ENCODE peak calls at places on chromosome 3, in six cellular contexts. One of them, this sample, is unnamed.
A peak's percentile ranks its signal among the peaks of the same experiment; 100 is the strongest.

GRCh38 chr3:126807795-126808194 is 103.8 kb downstream of the CHCHD6 start:
- DNase-seq in IMR-90: peak; percentile 40
- DNase-seq in neuronal stem cell: no peak
- DNase-seq in trophoblast cell: no peak
- DNase-seq in H1: no peak
- DNase-seq in mesenchymal stem cell: peak; percentile 24
- DNase-seq in this sample: no peak

GRCh38 chr3:73815966-73816365 is 191.2 kb upstream of the PDZRN3 start:
- DNase-seq in trophoblast cell: no peak
- DNase-seq in H1: no peak
- DNase-seq in IMR-90: no peak
- DNase-seq in mesenchymal stem cell: no peak
- DNase-seq in neuronal stem cell: no peak
- DNase-seq in this sample: no peak

GRCh38 chr3:117399311-117400068 is 689.9 kb downstream of the TUSC7 start:
- DNase-seq in IMR-90: peak; percentile 82
- DNase-seq in neuronal stem cell: peak; percentile 17
- DNase-seq in trophoblast cell: no peak
- DNase-seq in mesenchymal stem cell: peak; percentile 44
- DNase-seq in H1: no peak
- DNase-seq in this sample: peak; percentile 48

GRCh38 chr3:168581718-168582332 is 486.1 kb upstream of the GOLIM4 start:
- DNase-seq in mesenchymal stem cell: no peak
- DNase-seq in trophoblast cell: no peak
- DNase-seq in H1: no peak
- DNase-seq in neuronal stem cell: no peak
- DNase-seq in IMR-90: no peak
- DNase-seq in this sample: peak; percentile 28

GRCh38 chr3:195071916-195072820 is 198.8 kb downstream of the XXYLT1 start:
- DNase-seq in neuronal stem cell: no peak
- DNase-seq in IMR-90: no peak
- DNase-seq in H1: no peak
- DNase-seq in mesenchymal stem cell: no peak
- DNase-seq in trophoblast cell: no peak
- DNase-seq in this sample: no peak

GRCh38 chr3:186413615-186414415 is 51.8 kb upstream of the DGKG start:
- DNase-seq in H1: peak; percentile 62
- DNase-seq in trophoblast cell: no peak
- DNase-seq in IMR-90: no peak
- DNase-seq in mesenchymal stem cell: peak; percentile 40
- DNase-seq in neuronal stem cell: peak; percentile 20
- DNase-seq in this sample: peak; percentile 60

GRCh38 chr3:192570757-192571156 is 156.6 kb downstream of the FGF12 start:
- DNase-seq in trophoblast cell: no peak
- DNase-seq in IMR-90: no peak
- DNase-seq in mesenchymal stem cell: no peak
- DNase-seq in neuronal stem cell: no peak
- DNase-seq in H1: no peak
- DNase-seq in this sample: no peak

GRCh38 chr3:40524222-40524570 is 564 bp upstream of the ZNF621 start:
- DNase-seq in trophoblast cell: no peak
- DNase-seq in neuronal stem cell: no peak
- DNase-seq in IMR-90: peak; percentile 3
- DNase-seq in H1: no peak
- DNase-seq in mesenchymal stem cell: no peak
- DNase-seq in this sample: no peak

GRCh38 chr3:53334742-53335141 is 12.6 kb downstream of the DCP1A start:
- DNase-seq in IMR-90: no peak
- DNase-seq in mesenchymal stem cell: no peak
- DNase-seq in neuronal stem cell: no peak
- DNase-seq in H1: no peak
- DNase-seq in trophoblast cell: no peak
- DNase-seq in this sample: no peak

GRCh38 chr3:191328963-191329653 is at the start of gene CCDC50:
- DNase-seq in neuronal stem cell: peak; percentile 62
- DNase-seq in trophoblast cell: peak; percentile 55
- DNase-seq in IMR-90: peak; percentile 72
- DNase-seq in mesenchymal stem cell: peak; percentile 81
- DNase-seq in H1: peak; percentile 87
- DNase-seq in this sample: peak; percentile 82

GRCh38 chr3:99774467-99774866 is 43.2 kb upstream of the CMSS1 start:
- DNase-seq in trophoblast cell: peak; percentile 51
- DNase-seq in IMR-90: peak; percentile 74
- DNase-seq in H1: no peak
- DNase-seq in mesenchymal stem cell: peak; percentile 53
- DNase-seq in neuronal stem cell: no peak
- DNase-seq in this sample: no peak

GRCh38 chr3:197501879-197502620 is 53.7 kb downstream of the BDH1 start:
- DNase-seq in IMR-90: peak; percentile 26
- DNase-seq in mesenchymal stem cell: peak; percentile 66
- DNase-seq in trophoblast cell: peak; percentile 33
- DNase-seq in H1: peak; percentile 78
- DNase-seq in neuronal stem cell: peak; percentile 50
- DNase-seq in this sample: peak; percentile 86

GRCh38 chr3:47108546-47108945 is 55.4 kb downstream of the SETD2 start:
- DNase-seq in IMR-90: peak; percentile 20
- DNase-seq in trophoblast cell: no peak
- DNase-seq in neuronal stem cell: peak; percentile 15
- DNase-seq in mesenchymal stem cell: no peak
- DNase-seq in H1: no peak
- DNase-seq in this sample: peak; percentile 35

GRCh38 chr3:53045107-53045783 is 628 bp downstream of the SFMBT1 start:
- DNase-seq in IMR-90: peak; percentile 43
- DNase-seq in mesenchymal stem cell: peak; percentile 54
- DNase-seq in neuronal stem cell: peak; percentile 54
- DNase-seq in H1: peak; percentile 59
- DNase-seq in trophoblast cell: no peak
- DNase-seq in this sample: no peak

GRCh38 chr3:115615001-115615447 is 8.3 kb upstream of the GAP43 start:
- DNase-seq in mesenchymal stem cell: peak; percentile 22
- DNase-seq in H1: no peak
- DNase-seq in trophoblast cell: peak; percentile 9
- DNase-seq in IMR-90: peak; percentile 11
- DNase-seq in neuronal stem cell: no peak
- DNase-seq in this sample: peak; percentile 50

GRCh38 chr3:100492059-100492809 is at the start of gene TMEM45A:
- DNase-seq in neuronal stem cell: peak; percentile 93
- DNase-seq in trophoblast cell: peak; percentile 97
- DNase-seq in mesenchymal stem cell: peak; percentile 96
- DNase-seq in H1: peak; percentile 98
- DNase-seq in IMR-90: peak; percentile 95
- DNase-seq in this sample: peak; percentile 97

GRCh38 chr3:58032186-58032585 is 24.0 kb downstream of the FLNB start:
- DNase-seq in neuronal stem cell: no peak
- DNase-seq in mesenchymal stem cell: peak; percentile 84
- DNase-seq in H1: no peak
- DNase-seq in trophoblast cell: peak; percentile 84
- DNase-seq in IMR-90: peak; percentile 65
- DNase-seq in this sample: no peak

GRCh38 chr3:150771600-150771999 is 8.6 kb upstream of the SIAH2 start:
- DNase-seq in H1: no peak
- DNase-seq in IMR-90: no peak
- DNase-seq in trophoblast cell: no peak
- DNase-seq in neuronal stem cell: no peak
- DNase-seq in mesenchymal stem cell: no peak
- DNase-seq in this sample: no peak
- H3K14ac ChIP-seq in H1: no peak overlapping the region
- H3K14ac ChIP-seq in IMR-90: no peak overlapping the region
- H3K14ac ChIP-seq in trophoblast cell: no peak overlapping the region
- H3K14ac ChIP-seq in neuronal stem cell: no peak overlapping the region
- H3K14ac ChIP-seq in mesenchymal stem cell: no peak overlapping the region
- H3K14ac ChIP-seq in this sample: no peak overlapping the region

DNA sequence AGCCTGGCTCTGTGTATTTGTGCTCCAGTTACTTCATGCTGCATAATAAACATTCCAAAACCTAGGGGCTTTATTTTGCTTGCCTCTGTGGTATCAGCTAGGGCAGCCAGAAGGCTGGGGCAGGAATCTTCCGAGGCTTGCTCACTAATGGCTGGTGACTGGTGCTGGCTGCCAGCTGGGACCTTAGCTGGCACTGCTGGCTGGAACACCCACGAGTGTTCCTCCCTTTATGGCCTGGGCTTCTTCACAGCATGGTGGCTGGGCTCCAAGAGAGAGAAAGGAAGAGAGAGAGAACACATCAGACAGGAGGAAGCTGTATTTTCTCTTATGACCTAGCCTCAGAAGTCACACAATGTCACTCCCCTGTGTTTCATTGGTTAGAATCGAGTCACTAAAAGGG is 23.9 kb upstream of the CDCP1 start:
- DNase-seq in H1: no peak
- DNase-seq in neuronal stem cell: no peak
- DNase-seq in trophoblast cell: no peak
- DNase-seq in IMR-90: no peak
- DNase-seq in mesenchymal stem cell: no peak
- DNase-seq in this sample: no peak
- H3K14ac ChIP-seq in H1: no peak overlapping the region
- H3K14ac ChIP-seq in neuronal stem cell: no peak overlapping the region
- H3K14ac ChIP-seq in trophoblast cell: no peak overlapping the region
- H3K14ac ChIP-seq in IMR-90: peak overlapping the region; percentile 49
- H3K14ac ChIP-seq in mesenchymal stem cell: no peak overlapping the region
- H3K14ac ChIP-seq in this sample: no peak overlapping the region

GRCh38 chr3:123755085-123755484 is 129.0 kb downstream of the MYLK start:
- DNase-seq in mesenchymal stem cell: no peak
- DNase-seq in IMR-90: no peak
- DNase-seq in trophoblast cell: no peak
- DNase-seq in H1: peak; percentile 31
- DNase-seq in neuronal stem cell: no peak
- DNase-seq in this sample: no peak
- H3K14ac ChIP-seq in mesenchymal stem cell: no peak overlapping the region
- H3K14ac ChIP-seq in IMR-90: peak overlapping the region; percentile 75
- H3K14ac ChIP-seq in trophoblast cell: no peak overlapping the region
- H3K14ac ChIP-seq in H1: no peak overlapping the region
- H3K14ac ChIP-seq in neuronal stem cell: no peak overlapping the region
- H3K14ac ChIP-seq in this sample: no peak overlapping the region

GRCh38 chr3:32975891-32976290 is 24.4 kb downstream of the CCR4 start:
- DNase-seq in H1: no peak
- DNase-seq in trophoblast cell: no peak
- DNase-seq in IMR-90: no peak
- DNase-seq in mesenchymal stem cell: no peak
- DNase-seq in neuronal stem cell: no peak
- DNase-seq in this sample: no peak

GRCh38 chr3:32969656-32970055 is 18.2 kb downstream of the CCR4 start:
- DNase-seq in IMR-90: peak; percentile 42
- DNase-seq in trophoblast cell: no peak
- DNase-seq in mesenchymal stem cell: peak; percentile 85
- DNase-seq in H1: no peak
- DNase-seq in neuronal stem cell: no peak
- DNase-seq in this sample: no peak

GRCh38 chr3:32972482-32973146 is 21.2 kb downstream of the CCR4 start:
- DNase-seq in mesenchymal stem cell: peak; percentile 9
- DNase-seq in neuronal stem cell: no peak
- DNase-seq in IMR-90: no peak
- DNase-seq in H1: no peak
- DNase-seq in trophoblast cell: no peak
- DNase-seq in this sample: no peak

GRCh38 chr3:32977842-32978241 is 26.4 kb downstream of the CCR4 start:
- DNase-seq in IMR-90: no peak
- DNase-seq in H1: no peak
- DNase-seq in mesenchymal stem cell: no peak
- DNase-seq in trophoblast cell: no peak
- DNase-seq in neuronal stem cell: no peak
- DNase-seq in this sample: no peak

GRCh38 chr3:32973982-32974381 is 22.5 kb downstream of the CCR4 start:
- DNase-seq in IMR-90: peak; percentile 63
- DNase-seq in trophoblast cell: no peak
- DNase-seq in neuronal stem cell: no peak
- DNase-seq in H1: no peak
- DNase-seq in mesenchymal stem cell: peak; percentile 76
- DNase-seq in this sample: no peak
- H3K14ac ChIP-seq in IMR-90: no peak overlapping the region
- H3K14ac ChIP-seq in trophoblast cell: no peak overlapping the region
- H3K14ac ChIP-seq in neuronal stem cell: no peak overlapping the region
- H3K14ac ChIP-seq in H1: no peak overlapping the region
- H3K14ac ChIP-seq in mesenchymal stem cell: no peak overlapping the region
- H3K14ac ChIP-seq in this sample: no peak overlapping the region

GRCh38 chr3:71000483-71000882 is 583.0 kb downstream of the FOXP1 start:
- DNase-seq in H1: no peak
- DNase-seq in neuronal stem cell: no peak
- DNase-seq in IMR-90: no peak
- DNase-seq in mesenchymal stem cell: no peak
- DNase-seq in trophoblast cell: no peak
- DNase-seq in this sample: no peak

GRCh38 chr3:70999730-71000129 is 583.8 kb downstream of the FOXP1 start:
- DNase-seq in trophoblast cell: no peak
- DNase-seq in mesenchymal stem cell: peak; percentile 71
- DNase-seq in IMR-90: peak; percentile 82
- DNase-seq in neuronal stem cell: no peak
- DNase-seq in H1: no peak
- DNase-seq in this sample: no peak

GRCh38 chr3:71002298-71002697 is 581.2 kb downstream of the FOXP1 start:
- DNase-seq in IMR-90: no peak
- DNase-seq in H1: no peak
- DNase-seq in mesenchymal stem cell: no peak
- DNase-seq in neuronal stem cell: no peak
- DNase-seq in trophoblast cell: no peak
- DNase-seq in this sample: no peak

GRCh38 chr3:71005797-71006321 is 577.7 kb downstream of the FOXP1 start:
- DNase-seq in H1: no peak
- DNase-seq in mesenchymal stem cell: no peak
- DNase-seq in IMR-90: no peak
- DNase-seq in neuronal stem cell: no peak
- DNase-seq in trophoblast cell: no peak
- DNase-seq in this sample: no peak

DNA sequence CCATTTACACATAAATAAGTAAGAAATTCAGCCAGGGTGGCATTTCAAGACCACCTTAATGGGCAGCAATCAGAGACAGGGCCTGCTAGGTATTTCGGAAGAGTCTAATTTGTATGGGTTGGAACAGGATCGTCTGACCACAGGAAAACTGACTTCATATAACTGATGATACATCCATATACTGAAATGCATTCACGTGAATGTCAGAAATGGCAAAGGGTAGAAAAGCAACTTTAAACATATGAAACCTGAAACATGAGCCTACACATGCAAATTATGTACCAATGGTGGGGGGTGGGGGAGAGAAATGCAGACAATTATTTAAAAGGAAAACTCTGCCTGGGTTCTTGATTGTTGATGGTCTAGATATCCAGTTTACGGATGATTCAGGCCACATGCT is 582.2 kb downstream of the FOXP1 start:
- DNase-seq in H1: no peak
- DNase-seq in IMR-90: peak; percentile 29
- DNase-seq in mesenchymal stem cell: no peak
- DNase-seq in trophoblast cell: no peak
- DNase-seq in neuronal stem cell: no peak
- DNase-seq in this sample: no peak
- H3K14ac ChIP-seq in H1: no peak overlapping the region
- H3K14ac ChIP-seq in IMR-90: no peak overlapping the region
- H3K14ac ChIP-seq in mesenchymal stem cell: no peak overlapping the region
- H3K14ac ChIP-seq in trophoblast cell: no peak overlapping the region
- H3K14ac ChIP-seq in neuronal stem cell: no peak overlapping the region
- H3K14ac ChIP-seq in this sample: no peak overlapping the region

This sample was measured in H9.